ENCODE peak calls at places on chromosomes 5 and 9, in five cellular contexts. Y is A549, C is GM12878, V is endothelial cell of umbilical vein, D is K562. U is an unnamed sample.

GRCh38 chr5:36599986-36600779 is 6.2 kb upstream of the SLC1A3 start:
- DNase-seq in D (no peak), Y (no peak), V (no peak), C (no peak), U (no peak)

GRCh38 chr5:12951846-12952245 is 992.6 kb downstream of the DNAH5 start:
- DNase-seq in C (no peak), Y (no peak), D (no peak), V (no peak), U (no peak)

GRCh38 chr5:164296603-164297080 is 791.2 kb downstream of the MAT2B start:
- DNase-seq in V (peak), D (peak), Y (no peak), C (no peak), U (no peak)

GRCh38 chr9:105993051-105993854 is 298.9 kb downstream of the TMEM38B start:
- DNase-seq in C (no peak), V (no peak), Y (no peak), D (no peak), U (no peak)

GRCh38 chr5:151270599-151270998 is 17.6 kb downstream of the GM2A start:
- DNase-seq in Y (peak), V (no peak), D (no peak), C (peak), U (no peak)

GRCh38 chr5:58460727-58461286 is 921 bp upstream of the PLK2 start:
- DNase-seq in V (peak), C (peak), Y (peak), D (peak), U (peak)

GRCh38 chr5:93355691-93356090 is 225.3 kb downstream of the NR2F1-AS1 start:
- DNase-seq in V (peak), C (no peak), D (no peak), Y (no peak), U (peak)

GRCh38 chr5:168987540-168988300 is 313.2 kb downstream of the SLIT3 start:
- DNase-seq in C (no peak), V (peak), D (peak), Y (peak), U (peak)

GRCh38 chr5:7802855-7803254 is 48.1 kb downstream of the CFAP90 start:
- DNase-seq in D (no peak), V (no peak), C (no peak), Y (no peak), U (peak)

GRCh38 chr9:118882674-118883073 is 486.6 kb downstream of the BRINP1 start:
- DNase-seq in C (no peak), D (no peak), Y (peak), V (no peak), U (no peak)

GRCh38 chr9:114382951-114383865 is 4.6 kb downstream of the AKNA start:
- DNase-seq in D (no peak), V (no peak), C (no peak), Y (no peak), U (peak)
- TF ChIP-seq CTCF in D (no peak), V (no peak), C (peak), Y (no peak), U (peak)

GRCh38 chr9:133379153-133380086 is 3.3 kb downstream of the STKLD1 start:
- DNase-seq in C (no peak), Y (no peak), D (no peak), V (no peak), U (no peak)
- TF ChIP-seq MYC in C (no peak), Y (no peak), D (no peak), V (no peak), U (no peak)

GRCh38 chr5:140881889-140882590 is at the start of gene PCDHA13:
- DNase-seq in V (peak), Y (no peak), D (no peak), C (no peak), U (no peak)
- TF ChIP-seq CTCF in V (peak), Y (no peak), D (no peak), C (no peak), U (no peak)

GRCh38 chr5:139569276-139569955 is 8.3 kb downstream of the UBE2D2 start:
- DNase-seq in D (no peak), C (no peak), V (no peak), Y (no peak), U (no peak)

GRCh38 chr5:139561655-139562451 is 714 bp downstream of the UBE2D2 start:
- DNase-seq in C (no peak), Y (peak), V (peak), D (peak), U (peak)

GRCh38 chr5:139562847-139563246 is 1.7 kb downstream of the UBE2D2 start:
- DNase-seq in C (no peak), Y (no peak), D (no peak), V (peak), U (no peak)

GRCh38 chr5:139566611-139567010 is 5.5 kb downstream of the UBE2D2 start:
- DNase-seq in D (no peak), V (no peak), C (no peak), Y (no peak), U (peak)

GRCh38 chr5:139565411-139566305 is 4.5 kb downstream of the UBE2D2 start:
- DNase-seq in D (no peak), V (peak), Y (no peak), C (peak), U (peak)
- TF ChIP-seq MYC in D (no peak), V (no peak), Y (no peak), C (no peak), U (no peak)

DNA sequence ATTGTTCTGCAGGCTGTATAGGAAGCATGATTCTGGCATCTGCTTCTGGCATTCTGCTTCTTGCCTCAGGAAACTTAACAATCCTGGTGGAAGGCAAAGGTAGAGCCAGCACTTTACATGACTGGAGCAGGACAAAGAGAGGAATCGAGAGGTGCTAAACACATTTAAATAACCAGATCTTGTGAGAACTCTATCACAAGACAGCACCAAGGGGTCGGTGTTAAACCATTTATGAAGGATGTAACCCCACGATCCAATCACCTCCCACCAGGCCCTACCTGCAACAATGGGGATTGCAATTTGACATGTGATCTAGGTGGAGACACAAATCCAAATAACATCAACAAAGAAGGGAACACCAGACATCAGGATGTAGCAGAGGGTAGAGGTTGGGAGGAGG is 221.5 kb downstream of the CDH12 start:
- DNase-seq in V (no peak), C (no peak), Y (no peak), D (no peak), U (no peak)
- TF ChIP-seq CTCF in V (no peak), C (no peak), Y (no peak), D (no peak), U (no peak)

GRCh38 chr5:11564716-11565115 is 339.5 kb downstream of the CTNND2 start:
- DNase-seq in C (no peak), V (no peak), D (no peak), Y (no peak), U (no peak)

GRCh38 chr5:11560915-11561697 is 343.1 kb downstream of the CTNND2 start:
- DNase-seq in Y (no peak), D (no peak), V (no peak), C (no peak), U (no peak)

DNA sequence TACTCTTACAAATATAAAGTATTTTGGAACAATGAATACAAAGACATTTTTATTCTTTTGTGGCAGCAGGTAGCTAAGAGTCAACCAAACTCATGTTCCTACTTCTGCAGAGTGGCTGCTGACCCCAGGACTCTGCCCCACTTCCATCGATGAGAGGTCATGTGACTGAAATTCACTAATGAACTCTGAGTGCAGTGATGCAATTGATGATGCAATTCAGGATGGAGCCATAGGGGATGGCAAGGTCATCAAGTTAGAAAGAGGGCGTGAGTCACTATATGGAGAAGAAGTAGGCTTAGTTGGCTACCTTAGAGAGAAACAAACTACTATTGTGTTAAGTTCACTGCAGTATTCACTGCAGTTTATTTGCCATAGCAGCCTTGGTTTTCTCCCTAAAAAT is 340.4 kb downstream of the CTNND2 start:
- DNase-seq in C (no peak), V (no peak), D (no peak), Y (no peak), U (peak)
- TF ChIP-seq MYC in C (no peak), V (no peak), D (no peak), Y (no peak), U (no peak)

GRCh38 chr5:140345919-140346347 is 470 bp downstream of the HBEGF start:
- DNase-seq in D (peak), V (peak), Y (peak), C (no peak), U (peak)
- TF ChIP-seq CTCF in D (peak), V (peak), Y (peak), C (peak), U (no peak)